ENCODE peak calls at places on chromosome 5, in seven cellular contexts. One of them, this sample, is unnamed.

GRCh38 chr5:150138551-150139265 is 16.9 kb downstream of the PDGFRB start:
- DNase-seq in mammary epithelial cell: no peak
- DNase-seq in IMR-90: peak; percentile 96
- DNase-seq in neural progenitor cell: peak; percentile 89
- DNase-seq in PC-3: no peak
- DNase-seq in neuronal stem cell: peak; percentile 75
- DNase-seq in astrocyte: peak; percentile 94
- DNase-seq in this sample: peak; percentile 91

GRCh38 chr5:101062902-101063301 is 159.8 kb upstream of the ST8SIA4 start:
- DNase-seq in IMR-90: no peak
- DNase-seq in mammary epithelial cell: no peak
- DNase-seq in neuronal stem cell: no peak
- DNase-seq in PC-3: no peak
- DNase-seq in astrocyte: no peak
- DNase-seq in neural progenitor cell: no peak
- DNase-seq in this sample: no peak

GRCh38 chr5:78280261-78280660 is 14.2 kb downstream of the AP3B1 start:
- DNase-seq in PC-3: no peak
- DNase-seq in IMR-90: no peak
- DNase-seq in neural progenitor cell: no peak
- DNase-seq in astrocyte: no peak
- DNase-seq in neuronal stem cell: no peak
- DNase-seq in mammary epithelial cell: no peak
- DNase-seq in this sample: no peak

GRCh38 chr5:125258610-125259009 is 512.2 kb upstream of the ZNF608 start:
- DNase-seq in PC-3: no peak
- DNase-seq in neuronal stem cell: no peak
- DNase-seq in IMR-90: no peak
- DNase-seq in mammary epithelial cell: no peak
- DNase-seq in astrocyte: no peak
- DNase-seq in neural progenitor cell: no peak
- DNase-seq in this sample: no peak

GRCh38 chr5:98771389-98772109 is 1.9 kb upstream of the RGMB start:
- DNase-seq in astrocyte: peak; percentile 76
- DNase-seq in IMR-90: peak; percentile 95
- DNase-seq in mammary epithelial cell: peak; percentile 73
- DNase-seq in neural progenitor cell: peak; percentile 87
- DNase-seq in neuronal stem cell: peak; percentile 86
- DNase-seq in PC-3: peak; percentile 97
- DNase-seq in this sample: no peak

GRCh38 chr5:1939256-1939655 is 56.5 kb upstream of the IRX4 start:
- DNase-seq in PC-3: no peak
- DNase-seq in IMR-90: no peak
- DNase-seq in astrocyte: no peak
- DNase-seq in neuronal stem cell: no peak
- DNase-seq in mammary epithelial cell: no peak
- DNase-seq in neural progenitor cell: no peak
- DNase-seq in this sample: no peak

GRCh38 chr5:1781726-1782384 is 17.8 kb downstream of the MRPL36 start:
- DNase-seq in PC-3: no peak
- DNase-seq in neuronal stem cell: no peak
- DNase-seq in mammary epithelial cell: no peak
- DNase-seq in astrocyte: no peak
- DNase-seq in IMR-90: no peak
- DNase-seq in neural progenitor cell: no peak
- DNase-seq in this sample: peak; percentile 49

GRCh38 chr5:14218897-14219573 is 75.9 kb downstream of the TRIO start:
- DNase-seq in astrocyte: no peak
- DNase-seq in mammary epithelial cell: no peak
- DNase-seq in neuronal stem cell: no peak
- DNase-seq in neural progenitor cell: no peak
- DNase-seq in IMR-90: peak; percentile 26
- DNase-seq in PC-3: no peak
- DNase-seq in this sample: no peak

GRCh38 chr5:133121611-133122150 is 69.9 kb downstream of the HSPA4 start:
- DNase-seq in neural progenitor cell: no peak
- DNase-seq in mammary epithelial cell: no peak
- DNase-seq in PC-3: no peak
- DNase-seq in astrocyte: no peak
- DNase-seq in IMR-90: no peak
- DNase-seq in neuronal stem cell: no peak
- DNase-seq in this sample: no peak

GRCh38 chr5:76716456-76717157 is 681 bp downstream of the F2R start:
- DNase-seq in mammary epithelial cell: no peak
- DNase-seq in IMR-90: no peak
- DNase-seq in neuronal stem cell: peak; percentile 12
- DNase-seq in astrocyte: no peak
- DNase-seq in neural progenitor cell: peak; percentile 59
- DNase-seq in PC-3: no peak
- DNase-seq in this sample: no peak

GRCh38 chr5:7080501-7080900 is 315.4 kb upstream of the ADCY2 start:
- DNase-seq in PC-3: no peak
- DNase-seq in IMR-90: no peak
- DNase-seq in mammary epithelial cell: no peak
- DNase-seq in neural progenitor cell: no peak
- DNase-seq in astrocyte: no peak
- DNase-seq in neuronal stem cell: no peak
- DNase-seq in this sample: no peak

GRCh38 chr5:1729641-1730486 is 69.8 kb downstream of the MRPL36 start:
- DNase-seq in astrocyte: no peak
- DNase-seq in mammary epithelial cell: no peak
- DNase-seq in neural progenitor cell: no peak
- DNase-seq in neuronal stem cell: no peak
- DNase-seq in IMR-90: no peak
- DNase-seq in PC-3: no peak
- DNase-seq in this sample: peak; percentile 64

GRCh38 chr5:171801-172331 is 19.4 kb upstream of the LRRC14B start:
- DNase-seq in neuronal stem cell: no peak
- DNase-seq in neural progenitor cell: no peak
- DNase-seq in IMR-90: no peak
- DNase-seq in astrocyte: no peak
- DNase-seq in PC-3: no peak
- DNase-seq in mammary epithelial cell: no peak
- DNase-seq in this sample: no peak

GRCh38 chr5:41511241-41511640 is 840 bp upstream of the PLCXD3 start:
- DNase-seq in mammary epithelial cell: no peak
- DNase-seq in neural progenitor cell: no peak
- DNase-seq in astrocyte: no peak
- DNase-seq in IMR-90: no peak
- DNase-seq in PC-3: no peak
- DNase-seq in neuronal stem cell: no peak
- DNase-seq in this sample: no peak

GRCh38 chr5:41508696-41509398 is 1.6 kb downstream of the PLCXD3 start:
- DNase-seq in neuronal stem cell: no peak
- DNase-seq in mammary epithelial cell: no peak
- DNase-seq in PC-3: peak; percentile 72
- DNase-seq in astrocyte: no peak
- DNase-seq in neural progenitor cell: no peak
- DNase-seq in IMR-90: no peak
- DNase-seq in this sample: no peak

GRCh38 chr5:41510176-41510831 is at the start of gene PLCXD3:
- DNase-seq in IMR-90: no peak
- DNase-seq in astrocyte: no peak
- DNase-seq in mammary epithelial cell: no peak
- DNase-seq in neural progenitor cell: peak; percentile 74
- DNase-seq in PC-3: peak; percentile 58
- DNase-seq in neuronal stem cell: peak; percentile 35
- DNase-seq in this sample: peak; percentile 76

GRCh38 chr5:41508186-41508585 is 2.2 kb downstream of the PLCXD3 start:
- DNase-seq in neural progenitor cell: no peak
- DNase-seq in IMR-90: no peak
- DNase-seq in mammary epithelial cell: peak; percentile 50
- DNase-seq in PC-3: peak; percentile 88
- DNase-seq in astrocyte: no peak
- DNase-seq in neuronal stem cell: no peak
- DNase-seq in this sample: no peak

GRCh38 chr5:41509399-41510175 is 814 bp downstream of the PLCXD3 start:
- DNase-seq in astrocyte: no peak
- DNase-seq in PC-3: no peak
- DNase-seq in mammary epithelial cell: no peak
- DNase-seq in neural progenitor cell: no peak
- DNase-seq in neuronal stem cell: no peak
- DNase-seq in IMR-90: no peak
- DNase-seq in this sample: peak; percentile 59
- H3K9ac ChIP-seq in astrocyte: peak overlapping the region; percentile 21
- H3K9ac ChIP-seq in PC-3: peak overlapping the region; percentile 26
- H3K9ac ChIP-seq in mammary epithelial cell: no peak overlapping the region
- H3K9ac ChIP-seq in neural progenitor cell: no peak overlapping the region
- H3K9ac ChIP-seq in neuronal stem cell: no peak overlapping the region
- H3K9ac ChIP-seq in IMR-90: no peak overlapping the region
- H3K9ac ChIP-seq in this sample: peak overlapping the region; percentile 29

GRCh38 chr5:126597156-126597555 is 2.1 kb upstream of the ALDH7A1 start:
- DNase-seq in neural progenitor cell: no peak
- DNase-seq in IMR-90: peak; percentile 91
- DNase-seq in mammary epithelial cell: peak; percentile 95
- DNase-seq in astrocyte: peak; percentile 79
- DNase-seq in PC-3: peak; percentile 78
- DNase-seq in neuronal stem cell: no peak
- DNase-seq in this sample: no peak

GRCh38 chr5:126600631-126601511 is at the start of gene PHAX:
- DNase-seq in astrocyte: peak; percentile 64
- DNase-seq in neuronal stem cell: peak; percentile 65
- DNase-seq in PC-3: peak; percentile 76
- DNase-seq in neural progenitor cell: peak; percentile 92
- DNase-seq in IMR-90: peak; percentile 76
- DNase-seq in mammary epithelial cell: peak; percentile 79
- DNase-seq in this sample: peak; percentile 92

GRCh38 chr5:126603402-126603991 is 2.8 kb downstream of the PHAX start:
- DNase-seq in IMR-90: no peak
- DNase-seq in neural progenitor cell: no peak
- DNase-seq in mammary epithelial cell: no peak
- DNase-seq in neuronal stem cell: no peak
- DNase-seq in PC-3: no peak
- DNase-seq in astrocyte: no peak
- DNase-seq in this sample: no peak

GRCh38 chr5:126595486-126596083 is 566 bp upstream of the ALDH7A1 start:
- DNase-seq in IMR-90: peak; percentile 88
- DNase-seq in neuronal stem cell: no peak
- DNase-seq in PC-3: no peak
- DNase-seq in astrocyte: no peak
- DNase-seq in mammary epithelial cell: no peak
- DNase-seq in neural progenitor cell: no peak
- DNase-seq in this sample: no peak

DNA sequence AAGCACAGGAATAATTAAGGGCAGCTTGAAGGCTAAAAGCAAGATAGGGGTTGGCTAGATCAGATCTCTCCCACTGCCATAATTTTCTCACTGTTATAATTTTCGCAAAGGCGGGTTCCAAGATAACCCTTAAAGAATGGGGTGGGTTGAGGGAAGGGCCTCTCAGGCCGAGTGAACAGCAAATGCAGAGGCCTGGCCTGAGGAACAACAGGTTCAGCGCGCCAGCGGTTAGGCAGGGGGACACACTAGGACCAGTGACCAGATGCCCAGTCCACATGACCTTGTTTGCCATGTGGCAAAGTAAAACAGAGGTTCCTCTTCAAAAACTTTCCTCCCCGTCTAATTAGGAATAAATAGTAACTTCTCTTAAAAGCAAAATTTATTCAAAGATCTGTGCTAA is 1.2 kb upstream of the PHAX start:
- DNase-seq in neural progenitor cell: no peak
- DNase-seq in IMR-90: no peak
- DNase-seq in PC-3: no peak
- DNase-seq in mammary epithelial cell: no peak
- DNase-seq in astrocyte: no peak
- DNase-seq in neuronal stem cell: no peak
- DNase-seq in this sample: no peak
- H3K9ac ChIP-seq in neural progenitor cell: no peak overlapping the region
- H3K9ac ChIP-seq in IMR-90: no peak overlapping the region
- H3K9ac ChIP-seq in PC-3: no peak overlapping the region
- H3K9ac ChIP-seq in mammary epithelial cell: no peak overlapping the region
- H3K9ac ChIP-seq in astrocyte: no peak overlapping the region
- H3K9ac ChIP-seq in neuronal stem cell: no peak overlapping the region
- H3K9ac ChIP-seq in this sample: no peak overlapping the region

GRCh38 chr5:58459860-58460726 is at the start of gene PLK2:
- DNase-seq in neural progenitor cell: peak; percentile 85
- DNase-seq in mammary epithelial cell: peak; percentile 92
- DNase-seq in neuronal stem cell: peak; percentile 89
- DNase-seq in PC-3: peak; percentile 80
- DNase-seq in astrocyte: peak; percentile 83
- DNase-seq in IMR-90: peak; percentile 94
- DNase-seq in this sample: peak; percentile 97

GRCh38 chr5:58459276-58459859 is 518 bp downstream of the PLK2 start:
- DNase-seq in IMR-90: peak; percentile 38
- DNase-seq in mammary epithelial cell: peak; percentile 45
- DNase-seq in PC-3: no peak
- DNase-seq in astrocyte: no peak
- DNase-seq in neuronal stem cell: no peak
- DNase-seq in neural progenitor cell: peak; percentile 73
- DNase-seq in this sample: no peak

GRCh38 chr5:58462154-58462553 is 2.3 kb upstream of the PLK2 start:
- DNase-seq in IMR-90: no peak
- DNase-seq in PC-3: no peak
- DNase-seq in astrocyte: peak; percentile 35
- DNase-seq in neural progenitor cell: no peak
- DNase-seq in mammary epithelial cell: peak; percentile 82
- DNase-seq in neuronal stem cell: no peak
- DNase-seq in this sample: no peak

GRCh38 chr5:58460727-58461286 is 921 bp upstream of the PLK2 start:
- DNase-seq in neuronal stem cell: peak; percentile 93
- DNase-seq in IMR-90: peak; percentile 80
- DNase-seq in PC-3: peak; percentile 88
- DNase-seq in astrocyte: peak; percentile 64
- DNase-seq in neural progenitor cell: peak; percentile 94
- DNase-seq in mammary epithelial cell: peak; percentile 85
- DNase-seq in this sample: no peak

DNA sequence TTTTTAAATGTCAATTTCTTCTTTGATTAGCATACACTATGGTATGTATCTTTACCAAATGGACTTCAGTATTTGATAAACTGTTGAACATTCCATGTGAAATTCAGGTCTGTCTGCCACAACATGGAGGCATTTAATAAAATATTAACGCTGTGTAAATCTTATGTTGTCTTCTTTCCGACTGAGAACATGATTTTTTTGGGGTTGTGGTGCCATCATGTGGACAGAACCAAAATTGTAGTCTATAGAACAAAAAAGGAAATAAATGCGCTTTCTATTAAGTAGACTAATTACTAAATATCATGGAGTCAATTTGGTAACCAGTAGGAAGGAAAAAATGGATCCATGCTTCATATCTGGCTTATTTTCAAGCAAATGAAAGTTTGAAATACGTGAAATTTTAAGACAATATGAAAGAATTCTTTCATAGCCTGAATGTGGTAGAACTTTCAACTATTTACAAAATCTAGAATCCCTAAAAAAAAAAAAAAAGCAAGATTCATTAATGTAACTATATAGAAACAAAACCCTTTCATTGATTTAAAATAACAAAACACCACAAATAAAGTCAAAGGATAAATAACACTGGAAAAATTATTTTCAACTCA is 2.8 kb upstream of the PLK2 start:
- DNase-seq in PC-3: peak; percentile 74
- DNase-seq in neuronal stem cell: peak; percentile 59
- DNase-seq in astrocyte: peak; percentile 38
- DNase-seq in neural progenitor cell: peak; percentile 34
- DNase-seq in IMR-90: peak; percentile 72
- DNase-seq in mammary epithelial cell: peak; percentile 63
- DNase-seq in this sample: no peak
- H3K9ac ChIP-seq in PC-3: no peak overlapping the region
- H3K9ac ChIP-seq in neuronal stem cell: no peak overlapping the region
- H3K9ac ChIP-seq in astrocyte: peak overlapping the region; percentile 42
- H3K9ac ChIP-seq in neural progenitor cell: no peak overlapping the region
- H3K9ac ChIP-seq in IMR-90: no peak overlapping the region
- H3K9ac ChIP-seq in mammary epithelial cell: no peak overlapping the region
- H3K9ac ChIP-seq in this sample: no peak overlapping the region

GRCh38 chr5:80184235-80185023 is 71.4 kb downstream of the SERINC5 start:
- DNase-seq in mammary epithelial cell: no peak
- DNase-seq in PC-3: peak; percentile 67
- DNase-seq in neuronal stem cell: no peak
- DNase-seq in IMR-90: no peak
- DNase-seq in astrocyte: no peak
- DNase-seq in neural progenitor cell: peak; percentile 56
- DNase-seq in this sample: no peak
- H3K9ac ChIP-seq in mammary epithelial cell: no peak overlapping the region
- H3K9ac ChIP-seq in PC-3: peak overlapping the region; percentile 4
- H3K9ac ChIP-seq in neuronal stem cell: no peak overlapping the region
- H3K9ac ChIP-seq in IMR-90: no peak overlapping the region
- H3K9ac ChIP-seq in astrocyte: no peak overlapping the region
- H3K9ac ChIP-seq in neural progenitor cell: no peak overlapping the region
- H3K9ac ChIP-seq in this sample: no peak overlapping the region